ENCODE peak calls at places on chromosomes 13 and 19, in five cellular contexts. One of them, this sample, is unnamed.

GRCh38 chr13:75687145-75687763 is 51.1 kb downstream of the LMO7 start:
- DNase-seq in psoas muscle: no peak
- DNase-seq in left lung: no peak
- DNase-seq in neural progenitor cell: peak; percentile 28
- DNase-seq in mucosa of descending colon: no peak
- DNase-seq in this sample: peak; percentile 54

GRCh38 chr19:41785653-41786052 is 10.7 kb upstream of the CEACAM3 start:
- DNase-seq in psoas muscle: no peak
- DNase-seq in left lung: no peak
- DNase-seq in neural progenitor cell: peak; percentile 76
- DNase-seq in mucosa of descending colon: peak; percentile 66
- DNase-seq in this sample: peak; percentile 99

GRCh38 chr13:98044301-98044700 is 90.8 kb downstream of the IPO5 start:
- DNase-seq in psoas muscle: no peak
- DNase-seq in left lung: no peak
- DNase-seq in neural progenitor cell: no peak
- DNase-seq in mucosa of descending colon: no peak
- DNase-seq in this sample: no peak

GRCh38 chr19:38974599-38975213 is 836 bp downstream of the FBXO17 start:
- DNase-seq in psoas muscle: no peak
- DNase-seq in left lung: no peak
- DNase-seq in neural progenitor cell: no peak
- DNase-seq in mucosa of descending colon: no peak
- DNase-seq in this sample: peak; percentile 60

GRCh38 chr13:97295279-97296182 is 73.4 kb downstream of the MBNL2 start:
- DNase-seq in psoas muscle: no peak
- DNase-seq in left lung: no peak
- DNase-seq in neural progenitor cell: no peak
- DNase-seq in mucosa of descending colon: no peak
- DNase-seq in this sample: peak; percentile 29

GRCh38 chr13:38954291-38954690 is 36.3 kb downstream of the STOML3 start:
- DNase-seq in psoas muscle: no peak
- DNase-seq in left lung: no peak
- DNase-seq in neural progenitor cell: no peak
- DNase-seq in mucosa of descending colon: no peak
- DNase-seq in this sample: no peak

GRCh38 chr13:76723551-76724232 is 162.5 kb downstream of the KCTD12 start:
- DNase-seq in psoas muscle: no peak
- DNase-seq in left lung: no peak
- DNase-seq in neural progenitor cell: peak; percentile 26
- DNase-seq in mucosa of descending colon: no peak
- DNase-seq in this sample: no peak

GRCh38 chr19:8609210-8610040 is 1.1 kb downstream of the ADAMTS10 start:
- DNase-seq in psoas muscle: peak; percentile 74
- DNase-seq in left lung: peak; percentile 82
- DNase-seq in neural progenitor cell: peak; percentile 92
- DNase-seq in mucosa of descending colon: no peak
- DNase-seq in this sample: peak; percentile 91

GRCh38 chr19:39174142-39174541 is 22.6 kb upstream of the NCCRP1 start:
- DNase-seq in psoas muscle: no peak
- DNase-seq in left lung: no peak
- DNase-seq in neural progenitor cell: no peak
- DNase-seq in mucosa of descending colon: no peak
- DNase-seq in this sample: no peak

GRCh38 chr13:110108348-110109139 is 198.4 kb downstream of the COL4A1 start:
- DNase-seq in psoas muscle: peak; percentile 86
- DNase-seq in left lung: no peak
- DNase-seq in neural progenitor cell: peak; percentile 75
- DNase-seq in mucosa of descending colon: no peak
- DNase-seq in this sample: peak; percentile 84

GRCh38 chr13:97852181-97852874 is 101.1 kb upstream of the IPO5 start:
- DNase-seq in psoas muscle: no peak
- DNase-seq in left lung: no peak
- DNase-seq in neural progenitor cell: no peak
- DNase-seq in mucosa of descending colon: no peak
- DNase-seq in this sample: no peak

GRCh38 chr13:73107459-73107858 is 48.7 kb downstream of the KLF5 start:
- DNase-seq in psoas muscle: no peak
- DNase-seq in left lung: no peak
- DNase-seq in neural progenitor cell: peak; percentile 13
- DNase-seq in mucosa of descending colon: no peak
- DNase-seq in this sample: no peak

GRCh38 chr13:74061939-74062595 is 72.1 kb downstream of the KLF12 start:
- DNase-seq in psoas muscle: no peak
- DNase-seq in left lung: no peak
- DNase-seq in neural progenitor cell: no peak
- DNase-seq in mucosa of descending colon: no peak
- DNase-seq in this sample: no peak

GRCh38 chr19:4713384-4713951 is 10.2 kb downstream of the DPP9 start:
- DNase-seq in psoas muscle: peak; percentile 98
- DNase-seq in left lung: no peak
- DNase-seq in neural progenitor cell: no peak
- DNase-seq in mucosa of descending colon: peak; percentile 92
- DNase-seq in this sample: peak; percentile 94

GRCh38 chr13:39259371-39259770 is 221.1 kb downstream of the NHLRC3 start:
- DNase-seq in psoas muscle: no peak
- DNase-seq in left lung: no peak
- DNase-seq in neural progenitor cell: no peak
- DNase-seq in mucosa of descending colon: no peak
- DNase-seq in this sample: no peak

GRCh38 chr19:15379996-15380647 is 535 bp upstream of the AKAP8 start:
- DNase-seq in psoas muscle: peak; percentile 80
- DNase-seq in left lung: no peak
- DNase-seq in neural progenitor cell: no peak
- DNase-seq in mucosa of descending colon: peak; percentile 83
- DNase-seq in this sample: peak; percentile 35

GRCh38 chr19:50695251-50696064 is 24.1 kb downstream of the SHANK1 start:
- DNase-seq in psoas muscle: peak; percentile 45
- DNase-seq in left lung: no peak
- DNase-seq in neural progenitor cell: peak; percentile 85
- DNase-seq in mucosa of descending colon: no peak
- DNase-seq in this sample: peak; percentile 29

GRCh38 chr19:46426506-46427162 is 2.1 kb downstream of the PNMA8C start:
- DNase-seq in psoas muscle: peak; percentile 85
- DNase-seq in left lung: no peak
- DNase-seq in neural progenitor cell: peak; percentile 97
- DNase-seq in mucosa of descending colon: no peak
- DNase-seq in this sample: peak; percentile 95

GRCh38 chr13:112689498-112690241 is at the start of gene ATP11A:
- DNase-seq in psoas muscle: peak; percentile 96
- DNase-seq in left lung: peak; percentile 99
- DNase-seq in neural progenitor cell: peak; percentile 95
- DNase-seq in mucosa of descending colon: peak; percentile 92
- DNase-seq in this sample: peak; percentile 82

GRCh38 chr19:49491804-49492572 is 4.2 kb upstream of the RPS11 start:
- DNase-seq in psoas muscle: no peak
- DNase-seq in left lung: no peak
- DNase-seq in neural progenitor cell: peak; percentile 1
- DNase-seq in mucosa of descending colon: no peak
- DNase-seq in this sample: no peak

GRCh38 chr13:42747399-42747873 is 33.9 kb upstream of the FAM216B start:
- DNase-seq in psoas muscle: no peak
- DNase-seq in left lung: no peak
- DNase-seq in neural progenitor cell: no peak
- DNase-seq in mucosa of descending colon: no peak
- DNase-seq in this sample: peak; percentile 7

GRCh38 chr19:7743425-7743841 is 3.9 kb downstream of the CD209 start:
- DNase-seq in psoas muscle: no peak
- DNase-seq in left lung: no peak
- DNase-seq in neural progenitor cell: no peak
- DNase-seq in mucosa of descending colon: no peak
- DNase-seq in this sample: no peak

GRCh38 chr13:42807236-42807635 is 25.9 kb downstream of the FAM216B start:
- DNase-seq in psoas muscle: no peak
- DNase-seq in left lung: no peak
- DNase-seq in neural progenitor cell: no peak
- DNase-seq in mucosa of descending colon: no peak
- DNase-seq in this sample: no peak

GRCh38 chr19:3225677-3226093 is 1.2 kb downstream of the CELF5 start:
- DNase-seq in psoas muscle: no peak
- DNase-seq in left lung: no peak
- DNase-seq in neural progenitor cell: no peak
- DNase-seq in mucosa of descending colon: no peak
- DNase-seq in this sample: no peak

GRCh38 chr19:3227054-3227626 is 2.7 kb downstream of the CELF5 start:
- DNase-seq in psoas muscle: no peak
- DNase-seq in left lung: no peak
- DNase-seq in neural progenitor cell: no peak
- DNase-seq in mucosa of descending colon: no peak
- DNase-seq in this sample: no peak

GRCh38 chr19:3220576-3220975 is 3.9 kb upstream of the CELF5 start:
- DNase-seq in psoas muscle: no peak
- DNase-seq in left lung: no peak
- DNase-seq in neural progenitor cell: no peak
- DNase-seq in mucosa of descending colon: no peak
- DNase-seq in this sample: no peak

GRCh38 chr19:3222709-3223108 is 1.8 kb upstream of the CELF5 start:
- DNase-seq in psoas muscle: no peak
- DNase-seq in left lung: no peak
- DNase-seq in neural progenitor cell: no peak
- DNase-seq in mucosa of descending colon: no peak
- DNase-seq in this sample: no peak

DNA sequence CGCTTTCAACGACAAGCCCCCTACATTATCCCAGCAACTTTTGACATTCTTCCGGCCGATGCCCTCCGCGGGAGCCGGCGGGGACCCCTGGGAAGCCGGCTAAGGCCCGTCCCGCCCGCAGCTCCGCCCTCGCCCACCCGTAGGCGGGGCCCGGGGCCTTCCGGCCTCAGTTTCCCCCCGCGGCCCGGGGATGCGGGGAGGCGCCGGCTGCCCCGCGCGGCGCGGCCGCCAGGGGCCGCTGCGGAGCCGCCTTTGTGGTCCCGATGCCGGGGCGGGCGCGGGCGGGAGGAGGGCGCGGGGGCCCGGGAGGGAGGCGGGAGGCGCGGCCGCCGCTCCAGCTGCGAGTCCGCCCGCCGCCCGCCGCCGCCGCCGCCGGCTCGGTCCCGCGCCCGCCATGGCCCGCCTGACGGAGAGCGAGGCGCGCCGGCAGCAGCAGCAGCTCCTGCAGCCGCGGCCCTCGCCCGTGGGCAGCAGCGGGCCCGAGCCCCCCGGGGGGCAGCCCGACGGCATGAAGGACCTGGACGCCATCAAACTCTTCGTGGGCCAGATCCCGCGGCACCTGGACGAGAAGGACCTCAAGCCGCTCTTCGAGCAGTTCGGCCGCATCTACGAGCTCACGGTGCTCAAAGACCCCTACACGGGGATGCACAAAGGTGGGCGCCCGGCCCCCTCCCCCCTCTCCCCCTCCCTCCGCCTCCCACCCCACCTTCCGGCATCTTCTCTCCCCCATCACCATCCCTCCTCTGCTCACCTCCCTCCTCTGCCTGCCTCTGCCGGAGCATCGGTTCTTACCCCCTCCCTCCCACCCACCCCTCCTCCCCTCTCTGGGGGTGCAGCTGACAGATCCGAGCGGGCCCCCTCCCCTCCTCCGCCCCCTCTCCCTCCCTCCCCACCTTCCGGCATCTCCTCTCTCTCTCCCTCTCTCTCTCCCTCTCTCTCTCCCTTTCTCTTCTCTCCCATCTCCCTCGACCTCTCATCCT is at the start of gene CELF5:
- DNase-seq in psoas muscle: no peak
- DNase-seq in left lung: peak; percentile 89
- DNase-seq in neural progenitor cell: peak; percentile 91
- DNase-seq in mucosa of descending colon: no peak
- DNase-seq in this sample: peak; percentile 35
- TF ChIP-seq CTCF in psoas muscle: peak; percentile 59
- TF ChIP-seq CTCF in left lung: peak; percentile 57
- TF ChIP-seq CTCF in neural progenitor cell: peak; percentile 60
- TF ChIP-seq CTCF in mucosa of descending colon: peak; percentile 55
- TF ChIP-seq CTCF in this sample: peak; percentile 76

DNA sequence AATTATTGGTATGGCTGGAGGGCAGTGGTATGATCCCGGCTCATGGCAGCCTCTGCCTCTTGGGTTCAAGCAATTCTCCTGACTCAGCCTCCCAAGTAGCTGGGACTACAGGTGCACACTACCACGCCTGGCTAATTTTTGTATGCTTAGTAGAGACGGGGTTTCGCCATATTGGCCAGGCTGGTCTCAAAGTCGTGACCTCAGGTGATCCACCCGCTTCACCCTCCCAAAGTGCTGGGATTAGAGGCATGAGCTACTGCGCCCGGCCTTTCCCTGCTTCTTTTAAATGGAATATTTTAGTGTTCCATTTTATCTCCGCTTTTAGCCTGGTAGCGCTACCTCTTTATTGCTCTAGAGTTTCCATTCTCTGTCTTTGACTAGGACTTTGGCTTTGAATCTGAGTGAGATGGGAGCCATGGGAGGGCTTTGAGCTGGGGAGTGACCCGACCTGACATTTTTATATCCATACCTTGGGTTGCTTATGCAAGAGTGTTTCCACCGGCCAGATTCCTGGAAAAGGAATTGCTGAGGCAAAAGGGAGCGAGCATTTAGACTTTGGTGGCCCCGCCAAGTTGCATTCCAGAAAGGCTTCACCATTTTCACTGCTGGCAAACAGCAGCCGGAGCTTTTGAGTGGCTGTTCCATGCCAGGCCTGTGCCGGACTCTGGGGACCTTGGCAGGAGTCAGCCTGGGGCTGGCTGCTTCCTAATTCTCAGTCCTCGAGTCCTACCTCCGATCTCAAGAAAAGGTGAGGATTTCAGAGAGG is 22.9 kb downstream of the BICRA start:
- DNase-seq in psoas muscle: no peak
- DNase-seq in left lung: no peak
- DNase-seq in neural progenitor cell: no peak
- DNase-seq in mucosa of descending colon: peak; percentile 3
- DNase-seq in this sample: no peak
- H3K4me1 ChIP-seq in psoas muscle: peaks cover 34% of the 10 kb centered on the region
- H3K4me1 ChIP-seq in left lung: peaks cover 4% of the 10 kb centered on the region
- H3K4me1 ChIP-seq in neural progenitor cell: no peaks in the 10 kb centered on the region
- H3K4me1 ChIP-seq in mucosa of descending colon: peaks cover 21% of the 10 kb centered on the region
- H3K4me1 ChIP-seq in this sample: peaks cover 14% of the 10 kb centered on the region

GRCh38 chr13:37769078-37769477 is 100.5 kb downstream of the TRPC4 start:
- DNase-seq in psoas muscle: no peak
- DNase-seq in left lung: no peak
- DNase-seq in neural progenitor cell: no peak
- DNase-seq in mucosa of descending colon: no peak
- DNase-seq in this sample: no peak
- TF ChIP-seq CTCF in psoas muscle: no peak
- TF ChIP-seq CTCF in left lung: no peak
- TF ChIP-seq CTCF in neural progenitor cell: peak; percentile 36
- TF ChIP-seq CTCF in mucosa of descending colon: no peak
- TF ChIP-seq CTCF in this sample: no peak

GRCh38 chr19:5958074-5958850 is 19.7 kb downstream of the RANBP3 start:
- DNase-seq in psoas muscle: no peak
- DNase-seq in left lung: no peak
- DNase-seq in neural progenitor cell: no peak
- DNase-seq in mucosa of descending colon: peak; percentile 48
- DNase-seq in this sample: no peak
- H3K4me1 ChIP-seq in psoas muscle: peaks cover 60% of the 10 kb centered on the region
- H3K4me1 ChIP-seq in left lung: peaks cover 54% of the 10 kb centered on the region
- H3K4me1 ChIP-seq in neural progenitor cell: peaks cover 44% of the 10 kb centered on the region
- H3K4me1 ChIP-seq in mucosa of descending colon: peaks cover 73% of the 10 kb centered on the region
- H3K4me1 ChIP-seq in this sample: peaks cover 32% of the 10 kb centered on the region

GRCh38 chr19:5864725-5865486 is 5.4 kb downstream of the FUT5 start:
- DNase-seq in psoas muscle: no peak
- DNase-seq in left lung: no peak
- DNase-seq in neural progenitor cell: no peak
- DNase-seq in mucosa of descending colon: no peak
- DNase-seq in this sample: no peak
- TF ChIP-seq CTCF in psoas muscle: no peak
- TF ChIP-seq CTCF in left lung: no peak
- TF ChIP-seq CTCF in neural progenitor cell: no peak
- TF ChIP-seq CTCF in mucosa of descending colon: no peak
- TF ChIP-seq CTCF in this sample: no peak